ENCODE peak calls at places on chromosomes 4 and X, in nine cellular contexts. M is spleen, I is A549, K is heart left ventricle, S is breast epithelium, V is upper lobe of left lung, J is GM12892, E is sigmoid colon, W is GM12878. G is an unnamed sample.

GRCh38 chr4:146333187-146333894 is 119.0 kb downstream of the REELD1 start:
- DNase-seq in V (no peak), M (no peak), K (no peak), W (peak), E (no peak), S (no peak), J (peak), I (peak), G (no peak)

GRCh38 chr4:5030152-5030668 is 11.0 kb upstream of the CYTL1 start:
- DNase-seq in K (no peak), E (no peak), S (no peak), M (no peak), I (no peak), J (no peak), W (no peak), V (no peak), G (no peak)

GRCh38 chrX:56978172-56978571 is 17.2 kb downstream of the SPIN3 start:
- DNase-seq in S (no peak), W (peak), I (peak), K (no peak), V (no peak), J (peak), E (no peak), M (no peak), G (peak)

GRCh38 chr4:56129431-56129861 is 180.7 kb downstream of the CEP135 start:
- DNase-seq in I (peak), W (no peak), M (no peak), E (no peak), J (no peak), S (no peak), V (peak), K (no peak), G (no peak)

GRCh38 chr4:152482211-152482610 is 53.7 kb downstream of the FBXW7 start:
- DNase-seq in S (no peak), J (no peak), K (no peak), V (no peak), E (no peak), M (no peak), W (no peak), I (no peak), G (no peak)

GRCh38 chrX:149453030-149453429 is 52.1 kb downstream of the IDS start:
- DNase-seq in V (no peak), J (no peak), E (no peak), I (peak), M (no peak), K (no peak), S (no peak), W (no peak), G (no peak)

GRCh38 chr4:165398570-165398969 is 19.8 kb downstream of the CPE start:
- DNase-seq in M (no peak), W (no peak), E (no peak), K (no peak), I (peak), S (no peak), J (no peak), V (no peak), G (no peak)

GRCh38 chr4:105632599-105632998 is 75.9 kb downstream of the INTS12 start:
- DNase-seq in S (no peak), J (no peak), W (no peak), I (no peak), V (no peak), E (no peak), K (no peak), M (no peak), G (no peak)

GRCh38 chrX:56382278-56382677 is 150.1 kb downstream of the KLF8 start:
- DNase-seq in M (no peak), W (no peak), V (no peak), S (no peak), I (no peak), J (no peak), E (no peak), K (no peak), G (no peak)

GRCh38 chrX:40096395-40097091 is 1.2 kb downstream of the BCOR start:
- DNase-seq in K (peak), W (no peak), I (no peak), V (peak), S (no peak), E (peak), M (peak), J (no peak), G (peak)

GRCh38 chrX:119417842-119418241 is 18.7 kb downstream of the SLC25A43 start:
- DNase-seq in J (no peak), S (no peak), E (no peak), I (peak), V (no peak), K (no peak), M (no peak), W (no peak), G (no peak)

GRCh38 chr4:118783887-118784286 is 52.0 kb downstream of the SEC24D start:
- DNase-seq in K (peak), V (no peak), W (no peak), J (no peak), S (no peak), M (no peak), E (no peak), I (no peak), G (no peak)

GRCh38 chr4:75771607-75772006 is 47.2 kb downstream of the USO1 start:
- DNase-seq in S (no peak), E (no peak), K (no peak), J (no peak), M (no peak), W (no peak), I (no peak), V (no peak), G (no peak)

GRCh38 chr4:2264481-2265041 is 2.7 kb upstream of the MXD4 start:
- DNase-seq in I (no peak), S (no peak), K (peak), V (peak), E (peak), M (no peak), J (no peak), W (no peak), G (peak)

GRCh38 chr4:52507774-52508173 is 151.3 kb downstream of the USP46 start:
- DNase-seq in S (no peak), K (peak), J (no peak), E (no peak), M (no peak), W (no peak), I (no peak), V (no peak), G (peak)

GRCh38 chrX:8037593-8038348 is 110.6 kb upstream of the PNPLA4 start:
- DNase-seq in W (no peak), K (no peak), S (no peak), M (no peak), E (no peak), J (no peak), V (no peak), I (no peak), G (no peak)

GRCh38 chr4:48015216-48015615 is 1.3 kb downstream of the CNGA1 start:
- DNase-seq in S (no peak), E (no peak), V (no peak), W (no peak), K (no peak), I (no peak), J (no peak), M (no peak), G (no peak)

GRCh38 chr4:145420595-145421214 is 60.9 kb upstream of the SMAD1 start:
- DNase-seq in V (no peak), K (no peak), M (no peak), J (no peak), E (no peak), W (no peak), S (no peak), I (no peak), G (no peak)

GRCh38 chr4:40887690-40888089 is 137.9 kb downstream of the NSUN7 start:
- DNase-seq in M (no peak), E (no peak), J (no peak), I (no peak), S (no peak), V (no peak), W (no peak), K (no peak), G (no peak)

GRCh38 chr4:48654015-48654664 is 125.9 kb downstream of the FRYL start:
- DNase-seq in W (no peak), V (no peak), J (no peak), S (no peak), I (no peak), E (no peak), K (no peak), M (no peak), G (no peak)

GRCh38 chr4:94486372-94486801 is 34.6 kb downstream of the PDLIM5 start:
- DNase-seq in M (no peak), W (no peak), V (no peak), E (no peak), S (no peak), I (no peak), K (no peak), J (no peak), G (no peak)

GRCh38 chr4:140099993-140100392 is 54.0 kb downstream of the MAML3 start:
- DNase-seq in J (no peak), M (peak), I (peak), E (peak), V (no peak), W (no peak), S (no peak), K (peak), G (no peak)

GRCh38 chr4:142406917-142407501 is 439.1 kb downstream of the INPP4B start:
- DNase-seq in E (no peak), J (no peak), V (no peak), W (no peak), I (no peak), M (no peak), S (no peak), K (no peak), G (no peak)

GRCh38 chrX:22520128-22520828 is 247.6 kb downstream of the CBLL2 start:
- DNase-seq in J (no peak), I (no peak), M (no peak), E (no peak), K (no peak), W (no peak), V (no peak), S (no peak), G (no peak)

GRCh38 chr4:13024147-13025105 is 459.7 kb downstream of the RAB28 start:
- DNase-seq in E (no peak), M (no peak), J (no peak), V (no peak), S (no peak), I (no peak), K (no peak), W (no peak), G (no peak)

GRCh38 chr4:8540991-8541390 is 39.2 kb upstream of the GPR78 start:
- DNase-seq in I (no peak), E (peak), K (peak), V (no peak), M (peak), J (no peak), W (no peak), S (no peak), G (peak)

GRCh38 chr4:3858765-3859388 is 92.7 kb downstream of the ADRA2C start:
- DNase-seq in M (no peak), K (no peak), W (no peak), V (no peak), E (no peak), I (no peak), J (no peak), S (no peak), G (no peak)

GRCh38 chr4:129583868-129584267 is 487.9 kb downstream of the C4orf33 start:
- DNase-seq in E (no peak), W (no peak), J (no peak), V (no peak), K (peak), I (no peak), S (no peak), M (no peak), G (no peak)

GRCh38 chr4:124710253-124710849 is 2.2 kb downstream of the ANKRD50 start:
- DNase-seq in K (no peak), J (no peak), V (no peak), I (no peak), M (no peak), S (no peak), E (no peak), W (no peak), G (no peak)

GRCh38 chr4:22635692-22636091 is 57.0 kb upstream of the GBA3 start:
- DNase-seq in S (no peak), M (no peak), E (no peak), V (no peak), J (no peak), W (no peak), I (no peak), K (no peak), G (no peak)

GRCh38 chr4:56746639-56747038 is 65.5 kb upstream of the HOPX start:
- DNase-seq in E (no peak), K (no peak), W (no peak), S (no peak), M (no peak), V (no peak), J (no peak), I (no peak), G (no peak)

GRCh38 chrX:37867509-37868153 is 20.3 kb upstream of the DYNLT3 start:
- DNase-seq in V (no peak), J (no peak), M (no peak), I (no peak), K (no peak), S (no peak), W (no peak), E (no peak), G (no peak)

GRCh38 chr4:113972781-113973180 is 6.7 kb downstream of the ARSJ start:
- DNase-seq in J (no peak), S (no peak), I (no peak), W (no peak), E (no peak), V (no peak), M (no peak), K (no peak), G (no peak)

DNA sequence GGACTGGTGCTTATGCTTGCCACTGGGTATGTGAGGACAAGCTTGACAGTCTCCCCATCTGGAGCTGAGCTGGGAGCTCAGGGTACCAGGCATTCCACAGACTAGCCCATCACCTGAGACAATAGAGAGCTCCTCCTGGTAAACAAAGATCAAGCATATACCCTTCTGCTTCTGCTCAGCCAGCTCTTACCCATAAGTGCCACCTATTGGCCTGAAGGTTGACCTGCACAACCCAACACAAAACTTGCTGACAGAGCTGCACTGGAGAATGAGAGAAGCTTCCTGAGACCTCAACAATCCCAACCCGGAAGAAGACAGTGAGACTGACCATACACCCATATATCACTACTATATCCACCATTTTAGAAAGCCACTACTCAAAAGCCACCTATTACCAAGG is 1049.2 kb upstream of the INTU start:
- DNase-seq in K (no peak), S (no peak), I (peak), E (no peak), M (no peak), J (no peak), W (no peak), V (no peak), G (no peak)
- TF ChIP-seq POLR2A in K (no peak), S (no peak), I (no peak), E (no peak), M (no peak), J (no peak), W (no peak), V (no peak), G (no peak)

DNA sequence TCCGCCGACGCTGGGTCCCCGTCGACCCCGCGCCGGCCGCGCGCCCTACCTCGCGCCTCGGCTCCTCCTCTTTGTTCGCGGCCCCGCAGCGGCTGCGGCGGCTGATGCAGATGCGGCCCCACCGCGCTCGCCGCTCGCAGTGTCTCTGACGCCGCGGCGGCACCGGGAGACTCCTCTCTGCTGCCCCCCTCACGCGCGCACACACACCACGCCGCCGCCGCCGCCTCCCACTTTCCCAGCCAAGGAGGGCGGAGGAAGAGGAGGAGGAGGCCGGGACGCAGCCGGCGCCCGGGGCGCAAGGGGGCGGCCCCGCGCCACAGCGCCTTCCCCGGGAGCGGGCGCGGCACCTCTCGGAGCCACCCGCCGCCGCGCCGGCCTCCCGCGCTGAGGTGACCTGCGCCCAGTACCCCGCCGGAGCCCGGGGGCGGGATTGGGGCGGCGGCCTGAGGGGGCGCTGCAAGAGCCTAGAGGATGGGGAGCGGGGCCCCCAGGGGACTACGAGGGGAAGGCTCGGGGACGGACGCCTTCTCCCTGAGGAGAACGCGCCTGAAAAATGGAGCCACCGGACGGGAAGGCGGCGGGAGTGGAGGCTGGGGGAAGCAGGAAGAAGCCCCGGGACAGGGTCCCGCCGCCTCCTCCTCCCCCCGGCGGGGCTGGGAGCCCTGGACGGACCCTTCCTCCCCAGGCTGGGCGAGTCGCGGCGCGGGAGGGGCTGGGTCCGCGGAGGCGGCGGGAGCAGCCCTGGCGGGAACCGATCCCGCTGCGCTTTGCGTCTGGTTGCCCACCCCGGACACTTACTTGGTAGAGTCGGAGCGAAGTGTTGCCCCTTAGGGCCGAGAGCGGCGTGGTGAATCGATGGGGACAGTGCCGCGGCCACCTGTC is at the start of gene SH3RF1:
- DNase-seq in V (peak), S (peak), K (peak), W (no peak), J (peak), E (peak), I (peak), M (peak), G (peak)
- TF ChIP-seq POLR2A in V (peak), S (peak), K (peak), W (peak), J (no peak), E (peak), I (peak), M (no peak), G (peak)

GRCh38 chrX:54994099-54994498 is at the start of gene PFKFB1:
- DNase-seq in K (no peak), E (no peak), V (no peak), S (no peak), J (no peak), W (no peak), M (no peak), I (no peak), G (no peak)

GRCh38 chrX:54995621-54996020 is 1.6 kb upstream of the PFKFB1 start:
- DNase-seq in E (no peak), K (no peak), M (no peak), S (no peak), J (no peak), V (no peak), I (no peak), W (no peak), G (no peak)

GRCh38 chrX:55004231-55004630 is 4.1 kb downstream of the APEX2 start:
- DNase-seq in M (no peak), J (no peak), I (no peak), W (no peak), V (no peak), S (no peak), E (no peak), K (no peak), G (no peak)

GRCh38 chrX:54994668-54995452 is 872 bp upstream of the PFKFB1 start:
- DNase-seq in I (no peak), W (no peak), E (no peak), S (no peak), K (no peak), J (no peak), M (no peak), V (no peak), G (no peak)

DNA sequence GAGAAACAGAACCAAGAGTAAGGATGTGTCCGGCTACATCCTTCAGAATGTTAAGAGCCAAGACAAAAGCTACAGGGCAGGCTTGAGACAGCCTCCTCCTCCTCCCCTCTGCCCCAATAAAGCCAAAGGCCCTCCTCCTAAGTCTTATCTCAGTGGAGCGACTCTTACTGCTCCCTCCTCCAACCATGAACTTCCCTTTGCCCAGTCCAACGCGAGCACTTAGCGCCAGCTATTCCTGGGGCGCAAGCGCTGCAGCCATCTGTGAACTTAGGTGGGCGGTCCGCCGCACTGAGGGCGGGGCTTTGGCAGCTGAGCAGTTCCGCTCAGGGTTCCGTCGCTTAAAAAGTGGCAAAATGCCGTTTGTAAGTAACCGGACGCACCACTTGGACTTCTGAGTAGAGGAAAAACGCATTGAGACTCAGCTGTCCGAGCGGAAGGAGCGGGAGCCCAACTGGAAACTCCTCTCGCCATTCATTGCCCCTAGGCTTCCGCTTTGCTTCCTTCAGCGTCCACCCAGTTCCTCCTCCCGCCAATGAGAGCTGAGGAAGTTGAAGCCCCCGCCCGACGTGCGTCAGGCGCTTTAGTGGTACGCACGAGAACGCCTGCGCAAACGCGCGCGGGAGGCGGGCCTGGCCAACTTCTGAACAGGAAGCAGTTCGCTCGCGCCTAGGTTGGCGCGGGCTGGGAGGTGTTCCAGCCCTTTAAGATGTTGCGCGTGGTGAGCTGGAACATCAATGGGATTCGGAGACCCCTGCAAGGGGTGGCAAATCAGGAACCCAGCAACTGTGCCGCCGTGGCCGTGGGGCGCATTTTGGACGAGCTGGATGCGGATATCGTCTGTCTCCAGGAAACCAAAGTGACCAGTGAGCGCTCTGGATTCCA is at the start of gene APEX2:
- DNase-seq in S (peak), M (peak), I (peak), V (peak), E (peak), J (peak), W (peak), K (peak), G (peak)
- TF ChIP-seq POLR2A in S (peak), M (no peak), I (peak), V (peak), E (peak), J (peak), W (peak), K (no peak), G (peak)

DNA sequence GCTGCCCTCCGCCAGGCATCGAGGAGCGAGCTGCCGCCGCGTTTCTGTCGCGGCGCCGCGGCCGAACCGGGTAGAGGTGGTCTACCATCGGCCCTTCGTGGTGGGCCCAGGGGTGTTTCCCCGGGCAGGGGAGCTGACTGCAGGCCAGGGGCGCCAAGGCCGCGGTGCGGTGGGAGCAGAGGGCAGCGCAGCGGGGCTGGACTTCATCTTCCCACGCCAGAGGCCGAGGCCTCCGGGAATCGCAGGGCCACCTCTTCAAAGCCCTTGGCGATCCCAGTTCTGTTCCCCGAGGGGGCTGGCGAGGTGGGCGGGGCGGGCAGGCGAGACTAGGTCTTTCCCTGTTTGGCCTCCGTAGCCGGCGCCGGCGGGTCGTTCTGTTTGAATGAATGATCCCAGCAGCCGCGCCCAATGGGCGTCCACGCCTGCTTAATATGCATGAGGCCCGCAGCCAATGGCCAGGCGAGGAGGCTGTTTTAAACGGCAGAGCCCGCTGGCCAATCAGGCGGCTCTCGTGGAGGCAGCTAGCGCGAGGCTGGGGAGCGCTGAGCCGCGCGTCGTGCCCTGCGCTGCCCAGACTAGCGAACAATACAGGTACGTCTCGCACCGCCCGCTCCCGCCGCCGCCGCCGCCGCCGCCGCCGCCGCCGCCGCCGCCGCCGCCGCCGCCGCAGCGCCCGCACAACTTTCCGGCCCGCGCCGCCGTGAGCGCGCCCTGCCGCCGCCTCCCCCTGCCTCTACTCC is at the start of gene HMGB3:
- DNase-seq in I (peak), K (peak), M (peak), W (peak), E (peak), J (peak), S (peak), V (peak), G (peak)
- TF ChIP-seq POLR2A in I (peak), K (no peak), M (no peak), W (peak), E (no peak), J (peak), S (no peak), V (no peak), G (no peak)